ENCODE peak calls at places on chromosomes 16 and 17, in ten cellular contexts. One of them, this sample, is unnamed. For H3K9me3, the result is how much of the 10 kb centered on the place peaks cover.

GRCh38 chr17:68318103-68318991 is 27.1 kb downstream of the ARSG start:
- DNase-seq in naive thymus-derived CD4-positive, alpha-beta T cell: no peak
- DNase-seq in CD8-positive, alpha-beta T cell: no peak
- DNase-seq in cardiac muscle cell: no peak
- DNase-seq in effector memory CD4-positive, alpha-beta T cell: no peak
- DNase-seq in CD4-positive, CD25-positive, alpha-beta regulatory T cell: no peak
- DNase-seq in K562: no peak
- DNase-seq in neural progenitor cell: no peak
- DNase-seq in GM23248: peak
- DNase-seq in heart left ventricle: no peak
- DNase-seq in this sample: no peak

GRCh38 chr16:84699712-84700517 is at the start of gene USP10:
- DNase-seq in naive thymus-derived CD4-positive, alpha-beta T cell: peak
- DNase-seq in CD8-positive, alpha-beta T cell: peak
- DNase-seq in cardiac muscle cell: peak
- DNase-seq in effector memory CD4-positive, alpha-beta T cell: peak
- DNase-seq in CD4-positive, CD25-positive, alpha-beta regulatory T cell: peak
- DNase-seq in K562: peak
- DNase-seq in neural progenitor cell: peak
- DNase-seq in GM23248: peak
- DNase-seq in heart left ventricle: peak
- DNase-seq in this sample: peak

GRCh38 chr17:29091591-29092291 is 48.8 kb downstream of the PIPOX start:
- DNase-seq in naive thymus-derived CD4-positive, alpha-beta T cell: no peak
- DNase-seq in CD8-positive, alpha-beta T cell: no peak
- DNase-seq in cardiac muscle cell: no peak
- DNase-seq in effector memory CD4-positive, alpha-beta T cell: no peak
- DNase-seq in CD4-positive, CD25-positive, alpha-beta regulatory T cell: no peak
- DNase-seq in K562: no peak
- DNase-seq in neural progenitor cell: no peak
- DNase-seq in GM23248: no peak
- DNase-seq in heart left ventricle: no peak
- DNase-seq in this sample: no peak

GRCh38 chr17:27630607-27631408 is at the start of gene LGALS9:
- DNase-seq in naive thymus-derived CD4-positive, alpha-beta T cell: peak
- DNase-seq in CD8-positive, alpha-beta T cell: peak
- DNase-seq in cardiac muscle cell: no peak
- DNase-seq in effector memory CD4-positive, alpha-beta T cell: no peak
- DNase-seq in CD4-positive, CD25-positive, alpha-beta regulatory T cell: peak
- DNase-seq in K562: no peak
- DNase-seq in neural progenitor cell: no peak
- DNase-seq in GM23248: peak
- DNase-seq in heart left ventricle: peak
- DNase-seq in this sample: no peak

GRCh38 chr17:75288784-75289121 is 480 bp downstream of the SLC25A19 start:
- DNase-seq in naive thymus-derived CD4-positive, alpha-beta T cell: peak
- DNase-seq in CD8-positive, alpha-beta T cell: no peak
- DNase-seq in cardiac muscle cell: no peak
- DNase-seq in effector memory CD4-positive, alpha-beta T cell: peak
- DNase-seq in CD4-positive, CD25-positive, alpha-beta regulatory T cell: no peak
- DNase-seq in K562: peak
- DNase-seq in neural progenitor cell: peak
- DNase-seq in GM23248: no peak
- DNase-seq in heart left ventricle: no peak
- DNase-seq in this sample: no peak

GRCh38 chr17:48628641-48629410 is 2.7 kb upstream of the HOXB9 start:
- DNase-seq in naive thymus-derived CD4-positive, alpha-beta T cell: no peak
- DNase-seq in CD8-positive, alpha-beta T cell: no peak
- DNase-seq in cardiac muscle cell: no peak
- DNase-seq in effector memory CD4-positive, alpha-beta T cell: no peak
- DNase-seq in CD4-positive, CD25-positive, alpha-beta regulatory T cell: no peak
- DNase-seq in K562: peak
- DNase-seq in neural progenitor cell: no peak
- DNase-seq in GM23248: no peak
- DNase-seq in heart left ventricle: no peak
- DNase-seq in this sample: no peak

GRCh38 chr17:79306688-79307323 is 232.2 kb downstream of the ENGASE start:
- DNase-seq in naive thymus-derived CD4-positive, alpha-beta T cell: no peak
- DNase-seq in CD8-positive, alpha-beta T cell: no peak
- DNase-seq in cardiac muscle cell: no peak
- DNase-seq in effector memory CD4-positive, alpha-beta T cell: no peak
- DNase-seq in CD4-positive, CD25-positive, alpha-beta regulatory T cell: no peak
- DNase-seq in K562: no peak
- DNase-seq in neural progenitor cell: no peak
- DNase-seq in GM23248: no peak
- DNase-seq in heart left ventricle: peak
- DNase-seq in this sample: no peak

GRCh38 chr16:68778551-68779231 is 41.6 kb downstream of the CDH1 start:
- DNase-seq in naive thymus-derived CD4-positive, alpha-beta T cell: no peak
- DNase-seq in CD8-positive, alpha-beta T cell: no peak
- DNase-seq in cardiac muscle cell: peak
- DNase-seq in effector memory CD4-positive, alpha-beta T cell: no peak
- DNase-seq in CD4-positive, CD25-positive, alpha-beta regulatory T cell: no peak
- DNase-seq in K562: peak
- DNase-seq in neural progenitor cell: peak
- DNase-seq in GM23248: no peak
- DNase-seq in heart left ventricle: no peak
- DNase-seq in this sample: no peak

GRCh38 chr17:57869599-57870282 is 19.9 kb upstream of the MRPS23 start:
- DNase-seq in naive thymus-derived CD4-positive, alpha-beta T cell: no peak
- DNase-seq in CD8-positive, alpha-beta T cell: no peak
- DNase-seq in cardiac muscle cell: no peak
- DNase-seq in effector memory CD4-positive, alpha-beta T cell: no peak
- DNase-seq in CD4-positive, CD25-positive, alpha-beta regulatory T cell: no peak
- DNase-seq in K562: no peak
- DNase-seq in neural progenitor cell: no peak
- DNase-seq in GM23248: peak
- DNase-seq in heart left ventricle: no peak
- DNase-seq in this sample: no peak

GRCh38 chr17:82949984-82950383 is 110.2 kb upstream of the ZNF750 start:
- DNase-seq in naive thymus-derived CD4-positive, alpha-beta T cell: no peak
- DNase-seq in CD8-positive, alpha-beta T cell: no peak
- DNase-seq in cardiac muscle cell: no peak
- DNase-seq in effector memory CD4-positive, alpha-beta T cell: no peak
- DNase-seq in CD4-positive, CD25-positive, alpha-beta regulatory T cell: no peak
- DNase-seq in K562: no peak
- DNase-seq in neural progenitor cell: no peak
- DNase-seq in GM23248: no peak
- DNase-seq in heart left ventricle: no peak
- DNase-seq in this sample: no peak
- H3K9me3 ChIP-seq in naive thymus-derived CD4-positive, alpha-beta T cell: under half
- H3K9me3 ChIP-seq in CD8-positive, alpha-beta T cell: under half
- H3K9me3 ChIP-seq in cardiac muscle cell: under half
- H3K9me3 ChIP-seq in effector memory CD4-positive, alpha-beta T cell: under half
- H3K9me3 ChIP-seq in CD4-positive, CD25-positive, alpha-beta regulatory T cell: under half
- H3K9me3 ChIP-seq in K562: under half
- H3K9me3 ChIP-seq in neural progenitor cell: under half
- H3K9me3 ChIP-seq in GM23248: under half
- H3K9me3 ChIP-seq in heart left ventricle: under half
- H3K9me3 ChIP-seq in this sample: under half

GRCh38 chr17:22469941-22470340 is 777.6 kb downstream of the KCNJ18 start:
- DNase-seq in naive thymus-derived CD4-positive, alpha-beta T cell: no peak
- DNase-seq in CD8-positive, alpha-beta T cell: no peak
- DNase-seq in cardiac muscle cell: no peak
- DNase-seq in effector memory CD4-positive, alpha-beta T cell: no peak
- DNase-seq in CD4-positive, CD25-positive, alpha-beta regulatory T cell: no peak
- DNase-seq in K562: no peak
- DNase-seq in neural progenitor cell: no peak
- DNase-seq in GM23248: no peak
- DNase-seq in heart left ventricle: no peak
- DNase-seq in this sample: no peak
- H3K9me3 ChIP-seq in naive thymus-derived CD4-positive, alpha-beta T cell: under half
- H3K9me3 ChIP-seq in CD8-positive, alpha-beta T cell: under half
- H3K9me3 ChIP-seq in cardiac muscle cell: under half
- H3K9me3 ChIP-seq in effector memory CD4-positive, alpha-beta T cell: under half
- H3K9me3 ChIP-seq in CD4-positive, CD25-positive, alpha-beta regulatory T cell: under half
- H3K9me3 ChIP-seq in K562: under half
- H3K9me3 ChIP-seq in neural progenitor cell: under half
- H3K9me3 ChIP-seq in GM23248: under half
- H3K9me3 ChIP-seq in heart left ventricle: under half
- H3K9me3 ChIP-seq in this sample: under half

GRCh38 chr17:22459953-22460350 is 767.6 kb downstream of the KCNJ18 start:
- DNase-seq in naive thymus-derived CD4-positive, alpha-beta T cell: no peak
- DNase-seq in CD8-positive, alpha-beta T cell: no peak
- DNase-seq in cardiac muscle cell: no peak
- DNase-seq in effector memory CD4-positive, alpha-beta T cell: no peak
- DNase-seq in CD4-positive, CD25-positive, alpha-beta regulatory T cell: no peak
- DNase-seq in K562: no peak
- DNase-seq in neural progenitor cell: no peak
- DNase-seq in GM23248: no peak
- DNase-seq in heart left ventricle: no peak
- DNase-seq in this sample: no peak

GRCh38 chr17:22460461-22461063 is 768.2 kb downstream of the KCNJ18 start:
- DNase-seq in naive thymus-derived CD4-positive, alpha-beta T cell: no peak
- DNase-seq in CD8-positive, alpha-beta T cell: no peak
- DNase-seq in cardiac muscle cell: no peak
- DNase-seq in effector memory CD4-positive, alpha-beta T cell: no peak
- DNase-seq in CD4-positive, CD25-positive, alpha-beta regulatory T cell: no peak
- DNase-seq in K562: no peak
- DNase-seq in neural progenitor cell: no peak
- DNase-seq in GM23248: no peak
- DNase-seq in heart left ventricle: no peak
- DNase-seq in this sample: no peak

GRCh38 chr17:22461460-22462145 is 769.3 kb downstream of the KCNJ18 start:
- DNase-seq in naive thymus-derived CD4-positive, alpha-beta T cell: no peak
- DNase-seq in CD8-positive, alpha-beta T cell: no peak
- DNase-seq in cardiac muscle cell: no peak
- DNase-seq in effector memory CD4-positive, alpha-beta T cell: no peak
- DNase-seq in CD4-positive, CD25-positive, alpha-beta regulatory T cell: no peak
- DNase-seq in K562: peak
- DNase-seq in neural progenitor cell: no peak
- DNase-seq in GM23248: no peak
- DNase-seq in heart left ventricle: no peak
- DNase-seq in this sample: no peak

GRCh38 chr17:22462461-22462860 is 770.1 kb downstream of the KCNJ18 start:
- DNase-seq in naive thymus-derived CD4-positive, alpha-beta T cell: no peak
- DNase-seq in CD8-positive, alpha-beta T cell: no peak
- DNase-seq in cardiac muscle cell: no peak
- DNase-seq in effector memory CD4-positive, alpha-beta T cell: no peak
- DNase-seq in CD4-positive, CD25-positive, alpha-beta regulatory T cell: no peak
- DNase-seq in K562: no peak
- DNase-seq in neural progenitor cell: no peak
- DNase-seq in GM23248: no peak
- DNase-seq in heart left ventricle: no peak
- DNase-seq in this sample: no peak

DNA sequence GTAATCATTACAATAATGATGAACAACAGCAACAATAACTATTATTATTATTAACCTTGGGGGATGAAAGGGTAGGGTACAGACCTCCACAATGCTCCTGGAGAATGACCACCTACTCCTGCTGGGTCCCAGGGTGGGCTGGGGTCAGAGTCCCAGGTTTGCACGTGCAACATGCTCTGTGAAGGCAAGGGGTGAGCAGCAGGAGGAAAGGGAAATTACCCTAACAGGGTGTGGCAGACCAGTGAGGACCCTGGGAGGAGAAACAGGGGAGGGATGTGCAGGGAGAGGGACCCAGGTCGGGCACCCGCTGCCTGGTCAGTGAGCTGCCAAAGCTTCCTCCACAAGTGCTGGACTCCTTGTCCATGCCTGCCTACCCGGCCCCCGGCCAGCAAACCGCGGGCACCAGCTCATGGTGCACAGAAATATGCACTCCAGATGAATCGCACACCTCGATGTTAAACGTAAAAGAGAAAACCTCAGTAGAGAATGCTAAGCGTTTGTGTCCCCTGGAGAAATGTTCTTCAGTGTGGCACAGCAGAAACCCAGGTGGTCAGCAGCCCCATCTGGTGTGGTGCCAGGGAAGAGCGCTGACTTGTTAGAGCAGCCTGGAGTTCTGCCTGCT is 767.1 kb downstream of the KCNJ18 start:
- DNase-seq in naive thymus-derived CD4-positive, alpha-beta T cell: no peak
- DNase-seq in CD8-positive, alpha-beta T cell: no peak
- DNase-seq in cardiac muscle cell: no peak
- DNase-seq in effector memory CD4-positive, alpha-beta T cell: no peak
- DNase-seq in CD4-positive, CD25-positive, alpha-beta regulatory T cell: no peak
- DNase-seq in K562: no peak
- DNase-seq in neural progenitor cell: no peak
- DNase-seq in GM23248: no peak
- DNase-seq in heart left ventricle: no peak
- DNase-seq in this sample: no peak
- H3K9me3 ChIP-seq in naive thymus-derived CD4-positive, alpha-beta T cell: under half
- H3K9me3 ChIP-seq in CD8-positive, alpha-beta T cell: under half
- H3K9me3 ChIP-seq in cardiac muscle cell: under half
- H3K9me3 ChIP-seq in effector memory CD4-positive, alpha-beta T cell: under half
- H3K9me3 ChIP-seq in CD4-positive, CD25-positive, alpha-beta regulatory T cell: under half
- H3K9me3 ChIP-seq in K562: under half
- H3K9me3 ChIP-seq in neural progenitor cell: under half
- H3K9me3 ChIP-seq in GM23248: under half
- H3K9me3 ChIP-seq in heart left ventricle: under half
- H3K9me3 ChIP-seq in this sample: under half

DNA sequence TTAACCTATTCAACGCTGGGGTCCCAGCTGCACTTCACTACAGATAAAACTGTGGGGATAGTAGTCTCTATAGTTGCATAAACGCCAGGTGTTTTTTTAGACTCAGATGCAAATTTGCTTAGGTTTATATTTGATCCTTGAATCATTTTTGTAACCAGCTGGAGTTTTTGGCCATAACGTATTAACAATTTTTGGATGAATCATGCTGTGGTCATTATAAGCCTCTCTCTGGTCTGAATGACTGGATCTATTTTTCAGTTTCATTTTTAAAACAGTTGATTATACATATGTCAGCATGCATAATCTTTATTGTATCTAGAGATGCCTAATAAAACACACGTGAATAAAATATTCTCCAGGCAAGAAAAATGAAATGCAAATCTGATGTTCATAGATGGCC is 144.1 kb downstream of the KCNJ2 start:
- DNase-seq in naive thymus-derived CD4-positive, alpha-beta T cell: no peak
- DNase-seq in CD8-positive, alpha-beta T cell: no peak
- DNase-seq in cardiac muscle cell: no peak
- DNase-seq in effector memory CD4-positive, alpha-beta T cell: no peak
- DNase-seq in CD4-positive, CD25-positive, alpha-beta regulatory T cell: no peak
- DNase-seq in K562: no peak
- DNase-seq in neural progenitor cell: no peak
- DNase-seq in GM23248: peak
- DNase-seq in heart left ventricle: no peak
- DNase-seq in this sample: no peak
- H3K9me3 ChIP-seq in naive thymus-derived CD4-positive, alpha-beta T cell: under half
- H3K9me3 ChIP-seq in CD8-positive, alpha-beta T cell: under half
- H3K9me3 ChIP-seq in cardiac muscle cell: under half
- H3K9me3 ChIP-seq in effector memory CD4-positive, alpha-beta T cell: under half
- H3K9me3 ChIP-seq in CD4-positive, CD25-positive, alpha-beta regulatory T cell: under half
- H3K9me3 ChIP-seq in K562: under half
- H3K9me3 ChIP-seq in neural progenitor cell: under half
- H3K9me3 ChIP-seq in GM23248: under half
- H3K9me3 ChIP-seq in heart left ventricle: under half
- H3K9me3 ChIP-seq in this sample: under half

DNA sequence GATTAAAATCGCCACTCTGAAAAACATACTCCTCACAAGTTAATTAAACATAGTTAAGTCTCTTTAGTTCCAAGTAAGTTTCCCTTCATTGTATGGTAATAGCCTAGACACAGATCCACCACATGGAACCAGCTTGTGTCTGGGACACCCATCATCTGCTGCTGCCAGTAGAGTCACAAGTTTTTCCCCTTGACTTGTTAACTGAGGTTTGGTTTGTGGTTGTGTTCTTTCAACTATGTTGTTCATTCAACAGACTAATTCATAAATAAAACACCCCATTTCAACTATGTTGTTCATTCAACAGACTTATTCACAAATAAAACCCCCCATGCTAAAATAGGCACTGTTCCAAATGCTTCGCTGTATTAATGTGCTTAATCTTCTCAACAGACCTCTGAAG is 24.4 kb downstream of the YWHAE start:
- DNase-seq in naive thymus-derived CD4-positive, alpha-beta T cell: no peak
- DNase-seq in CD8-positive, alpha-beta T cell: no peak
- DNase-seq in cardiac muscle cell: no peak
- DNase-seq in effector memory CD4-positive, alpha-beta T cell: no peak
- DNase-seq in CD4-positive, CD25-positive, alpha-beta regulatory T cell: no peak
- DNase-seq in K562: no peak
- DNase-seq in neural progenitor cell: no peak
- DNase-seq in GM23248: no peak
- DNase-seq in heart left ventricle: no peak
- DNase-seq in this sample: no peak
- H3K9me3 ChIP-seq in naive thymus-derived CD4-positive, alpha-beta T cell: under half
- H3K9me3 ChIP-seq in CD8-positive, alpha-beta T cell: under half
- H3K9me3 ChIP-seq in cardiac muscle cell: under half
- H3K9me3 ChIP-seq in effector memory CD4-positive, alpha-beta T cell: under half
- H3K9me3 ChIP-seq in CD4-positive, CD25-positive, alpha-beta regulatory T cell: under half
- H3K9me3 ChIP-seq in K562: under half
- H3K9me3 ChIP-seq in neural progenitor cell: under half
- H3K9me3 ChIP-seq in GM23248: under half
- H3K9me3 ChIP-seq in heart left ventricle: under half
- H3K9me3 ChIP-seq in this sample: under half

This sample was measured in T-helper 17 cell.